ENCODE peak calls at places on chromosomes 2 and 18, in seven cellular contexts. W, U, Y, I, O, L and Q are unnamed samples.

GRCh38 chr2:235200216-235200615 is 248.4 kb downstream of the SH3BP4 start:
- DNase-seq in U (no peak), O (no peak), I (no peak), Y (no peak), L (no peak), W (no peak), Q (no peak)

GRCh38 chr18:80009661-80010550 is 21.5 kb upstream of the TXNL4A start:
- DNase-seq in W (no peak), U (peak), O (no peak), I (peak), Y (no peak), L (no peak), Q (peak)

GRCh38 chr18:79139206-79139605 is 70.0 kb downstream of the ATP9B start:
- DNase-seq in I (no peak), Y (no peak), W (no peak), O (no peak), L (peak), U (no peak), Q (no peak)

GRCh38 chr2:52395912-52396311 is 1364.0 kb upstream of the NRXN1 start:
- DNase-seq in Y (no peak), I (no peak), O (no peak), U (no peak), L (no peak), W (no peak), Q (no peak)

GRCh38 chr18:56565596-56566355 is 72.6 kb downstream of the TXNL1 start:
- DNase-seq in Y (no peak), L (no peak), I (no peak), W (no peak), U (peak), O (no peak), Q (no peak)

GRCh38 chr2:220670461-220670979 is 901.6 kb downstream of the EPHA4 start:
- DNase-seq in W (no peak), U (no peak), I (peak), Y (no peak), L (peak), O (peak), Q (no peak)

GRCh38 chr2:112033600-112033999 is 21.5 kb upstream of the TMEM87B start:
- DNase-seq in W (no peak), Y (no peak), O (no peak), I (no peak), U (no peak), L (no peak), Q (no peak)

GRCh38 chr2:47068966-47069627 is 86.0 kb downstream of the STPG4 start:
- DNase-seq in W (no peak), U (no peak), Y (no peak), L (no peak), O (no peak), I (no peak), Q (no peak)

GRCh38 chr2:15456343-15456742 is 104.8 kb downstream of the NBAS start:
- DNase-seq in W (no peak), I (no peak), L (peak), Y (no peak), U (no peak), O (no peak), Q (no peak)

GRCh38 chr2:201180010-201180409 is 2.9 kb upstream of the CASP10 start:
- DNase-seq in U (no peak), O (no peak), L (no peak), I (no peak), W (no peak), Y (no peak), Q (no peak)

GRCh38 chr18:45403341-45404049 is 211.8 kb upstream of the SLC14A2 start:
- DNase-seq in I (no peak), O (no peak), Y (no peak), W (no peak), L (no peak), U (no peak), Q (no peak)

GRCh38 chr2:134389331-134389835 is 135.5 kb downstream of the MGAT5 start:
- DNase-seq in I (no peak), Y (no peak), L (no peak), W (no peak), O (no peak), U (no peak), Q (no peak)

GRCh38 chr18:61470111-61470673 is 137.0 kb downstream of the CDH20 start:
- DNase-seq in I (no peak), W (no peak), U (no peak), L (no peak), O (peak), Y (no peak), Q (no peak)

GRCh38 chr18:75211002-75211621 is 515 bp downstream of the TSHZ1 start:
- DNase-seq in I (peak), W (no peak), U (no peak), O (peak), Y (peak), L (no peak), Q (no peak)

GRCh38 chr2:58541511-58541910 is 300.4 kb upstream of the FANCL start:
- DNase-seq in I (no peak), U (no peak), L (no peak), Y (peak), W (no peak), O (peak), Q (no peak)

GRCh38 chr2:111706481-111707001 is 177.5 kb downstream of the ANAPC1 start:
- DNase-seq in W (no peak), I (no peak), U (peak), O (no peak), Y (no peak), L (no peak), Q (no peak)

GRCh38 chr18:55500316-55501086 is 87.5 kb downstream of the TCF4 start:
- DNase-seq in Y (no peak), U (no peak), O (no peak), L (no peak), I (no peak), W (no peak), Q (no peak)

GRCh38 chr2:12721571-12722444 is 5.1 kb downstream of the TRIB2 start:
- DNase-seq in U (no peak), O (peak), I (no peak), Y (no peak), W (no peak), L (no peak), Q (no peak)
- H3K27ac ChIP-seq in U (peak), O (no peak), I (peak), Y (no peak), W (no peak), L (no peak), Q (peak)

GRCh38 chr2:45823723-45824206 is 172.3 kb downstream of the PRKCE start:
- DNase-seq in O (peak), W (no peak), I (peak), Y (no peak), L (no peak), U (peak), Q (peak)
- H3K27ac ChIP-seq in O (no peak), W (no peak), I (peak), Y (no peak), L (no peak), U (peak), Q (peak)

DNA sequence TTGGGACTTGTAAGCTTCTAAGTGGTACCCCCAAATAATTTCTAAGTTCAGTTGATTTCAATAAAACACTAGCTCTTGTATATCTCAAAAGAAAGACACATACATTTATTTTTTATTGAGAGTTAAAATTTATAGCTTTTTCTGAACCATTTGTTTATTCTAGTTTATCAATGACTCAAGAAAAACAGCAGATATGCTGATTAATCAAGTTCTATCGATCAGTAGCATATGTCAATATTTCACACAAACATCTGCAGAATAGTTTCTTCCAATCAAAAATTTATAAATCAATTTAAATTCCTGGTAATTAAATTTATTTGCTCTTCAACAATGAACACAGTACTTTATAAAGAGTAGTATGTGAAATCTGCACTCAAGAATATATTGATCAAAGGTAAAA is 5.3 kb downstream of the FIGN start:
- DNase-seq in L (no peak), W (no peak), U (no peak), I (no peak), Y (no peak), O (no peak), Q (no peak)
- H3K27ac ChIP-seq in L (no peak), W (no peak), U (peak), I (peak), Y (no peak), O (no peak), Q (peak)

GRCh38 chr2:69646714-69647113 is 3.2 kb upstream of the AAK1 start:
- DNase-seq in W (no peak), U (no peak), I (no peak), L (no peak), O (no peak), Y (no peak), Q (no peak)
- H3K27ac ChIP-seq in W (no peak), U (no peak), I (no peak), L (no peak), O (no peak), Y (no peak), Q (no peak)

GRCh38 chr18:9708057-9708881 is at the start of gene RAB31:
- DNase-seq in I (peak), Y (peak), U (peak), O (peak), W (peak), L (peak), Q (peak)

GRCh38 chr18:9704233-9705118 is 3.6 kb upstream of the RAB31 start:
- DNase-seq in Y (peak), I (no peak), L (no peak), O (no peak), U (no peak), W (no peak), Q (no peak)

GRCh38 chr18:9707381-9708056 is 582 bp upstream of the RAB31 start:
- DNase-seq in L (no peak), O (no peak), Y (peak), W (no peak), U (no peak), I (no peak), Q (no peak)

GRCh38 chr18:9705183-9705864 is 2.8 kb upstream of the RAB31 start:
- DNase-seq in I (no peak), U (no peak), W (no peak), O (no peak), L (peak), Y (no peak), Q (no peak)

GRCh38 chr18:9706081-9706935 is 1.8 kb upstream of the RAB31 start:
- DNase-seq in I (no peak), L (no peak), U (no peak), Y (no peak), O (no peak), W (no peak), Q (no peak)
- H3K27ac ChIP-seq in I (peak), L (no peak), U (no peak), Y (no peak), O (no peak), W (no peak), Q (peak)

GRCh38 chr2:120104002-120104467 is 91.2 kb downstream of the EPB41L5 start:
- DNase-seq in Y (no peak), L (no peak), O (no peak), U (no peak), W (no peak), I (no peak), Q (no peak)
- H3K27ac ChIP-seq in Y (no peak), L (no peak), O (no peak), U (no peak), W (no peak), I (no peak), Q (no peak)

DNA sequence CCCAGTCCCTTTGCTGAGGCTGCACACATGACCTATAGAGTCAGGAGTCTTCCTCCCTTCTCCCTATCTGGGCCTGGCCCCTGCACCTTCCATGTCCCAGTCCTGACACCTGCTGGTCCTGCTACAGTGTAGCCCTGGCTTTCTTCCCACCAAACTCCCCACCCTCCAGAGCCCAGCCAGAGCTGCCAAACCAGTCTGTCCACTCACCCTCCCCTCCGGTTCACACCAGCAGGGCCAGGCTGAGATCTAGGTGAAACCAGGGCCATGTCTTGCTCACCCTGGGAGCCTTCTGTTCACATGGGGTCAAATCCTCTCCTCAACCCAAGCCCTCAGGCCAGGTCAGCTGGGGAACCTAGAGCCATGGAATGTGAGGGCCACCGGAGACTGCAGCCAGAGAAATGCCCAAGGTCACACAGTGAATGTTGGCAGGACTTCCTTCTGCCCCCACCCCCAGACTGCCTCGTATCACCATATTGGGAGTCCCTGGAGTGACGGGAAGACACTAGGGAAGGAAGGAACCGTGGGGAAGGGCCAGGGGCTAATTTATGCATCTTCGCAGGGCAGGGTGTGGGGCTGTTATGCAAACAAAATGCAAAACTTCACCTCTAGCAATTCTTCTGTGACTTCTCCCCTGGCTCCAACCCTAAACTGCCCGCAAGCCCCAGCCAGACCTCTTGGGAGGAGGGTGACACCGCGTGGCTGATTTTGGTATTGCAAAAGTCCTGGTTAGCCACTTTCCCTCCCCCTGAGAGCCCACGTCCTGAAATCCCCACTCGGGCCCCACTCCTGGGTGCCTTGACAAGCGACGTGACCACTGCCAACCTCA is 14.6 kb downstream of the TNS1 start:
- DNase-seq in U (peak), O (peak), W (peak), I (peak), L (peak), Y (peak), Q (peak)
- H3K27ac ChIP-seq in U (peak), O (no peak), W (no peak), I (peak), L (no peak), Y (peak), Q (peak)

DNA sequence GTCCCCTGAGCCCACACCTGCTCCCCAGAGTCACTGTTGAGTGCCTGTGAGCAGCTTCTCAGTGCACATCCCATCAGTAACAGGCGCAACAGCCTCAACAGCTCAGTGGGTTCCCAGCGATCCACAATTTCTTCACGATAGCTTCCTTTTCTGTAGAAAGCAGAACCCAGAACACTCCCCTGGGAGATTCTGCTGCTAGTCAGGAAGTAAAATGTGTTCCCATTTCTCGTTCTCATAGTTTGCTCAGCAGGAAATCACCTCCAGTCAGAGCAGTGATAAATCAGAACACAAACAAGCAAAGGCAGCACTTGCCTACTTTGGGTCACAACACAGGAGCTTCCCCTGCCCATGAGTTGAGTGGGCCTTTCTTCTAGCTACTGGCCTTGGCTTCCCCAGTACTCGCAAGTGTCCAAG is 48.9 kb upstream of the ATG16L1 start:
- DNase-seq in U (no peak), O (no peak), L (no peak), I (no peak), W (no peak), Y (no peak), Q (no peak)
- H3K27ac ChIP-seq in U (no peak), O (no peak), L (no peak), I (no peak), W (no peak), Y (no peak), Q (no peak)